ENCODE peak calls at places on chromosome 11, in five cellular contexts. M is Daoy; B is naive thymus-derived CD8-positive, alpha-beta T cell; P is sigmoid colon; R is left ventricle myocardium inferior. K is an unnamed sample.

GRCh38 chr11:120869097-120869496 is 154.8 kb upstream of the TBCEL start:
- DNase-seq in M (no peak), R (no peak), B (no peak), P (no peak), K (no peak)

GRCh38 chr11:121309688-121310087 is 17.1 kb downstream of the SC5D start:
- DNase-seq in R (no peak), M (no peak), B (no peak), P (no peak), K (no peak)

GRCh38 chr11:6387811-6388599 is 2.3 kb upstream of the SMPD1 start:
- DNase-seq in B (no peak), R (no peak), P (no peak), M (no peak), K (no peak)

GRCh38 chr11:104883342-104883741 is 14.9 kb downstream of the CASP12 start:
- DNase-seq in M (no peak), B (no peak), R (no peak), P (no peak), K (no peak)

GRCh38 chr11:116263770-116264169 is 509.0 kb downstream of the BUD13 start:
- DNase-seq in P (no peak), R (no peak), M (no peak), B (no peak), K (no peak)

GRCh38 chr11:112570335-112570734 is 309.7 kb upstream of the PLET1 start:
- DNase-seq in M (no peak), P (no peak), R (no peak), B (no peak), K (no peak)

GRCh38 chr11:92770981-92771380 is 198.5 kb upstream of the MTNR1B start:
- DNase-seq in P (no peak), R (no peak), B (no peak), M (no peak), K (no peak)

GRCh38 chr11:2584812-2585565 is 114.8 kb downstream of the KCNQ1OT1 start:
- DNase-seq in B (no peak), M (peak), P (peak), R (peak), K (peak)

GRCh38 chr11:41954034-41954433 is 494.6 kb upstream of the LRRC4C start:
- DNase-seq in R (no peak), B (no peak), P (no peak), M (no peak), K (no peak)

GRCh38 chr11:119810478-119811232 is 81.7 kb upstream of the NECTIN1 start:
- DNase-seq in P (no peak), R (no peak), B (no peak), M (no peak), K (no peak)

K was measured in stimulated activated effector memory CD8-positive, alpha-beta T cell treated with anti-CD3 and anti-CD28 coated beads, Interleukin-12 subunit alpha, Interleukin-12 subunit beta, amount 100 ng/mL, for 72 hours.